ENCODE peak calls at places on chromosomes 11 and 22, in six cellular contexts. L is suprapubic skin, M is OCI-LY7, O is left ventricle myocardium inferior, X is PC-9, K is lower lobe of right lung. D is an unnamed sample.

GRCh38 chr11:32890843-32891656 is 1.6 kb upstream of the QSER1 start:
- DNase-seq in L (no peak), M (peak), O (no peak), X (no peak), K (no peak), D (no peak)

GRCh38 chr11:71404209-71404608 is 44.0 kb downstream of the DHCR7 start:
- DNase-seq in L (no peak), M (no peak), O (no peak), X (no peak), K (no peak), D (no peak)

GRCh38 chr11:43905788-43906187 is 25.2 kb downstream of the ALKBH3 start:
- DNase-seq in L (no peak), M (no peak), O (no peak), X (no peak), K (no peak), D (no peak)

GRCh38 chr22:38455063-38455529 is at the start of gene KCNJ4:
- DNase-seq in L (no peak), M (no peak), O (no peak), X (no peak), K (no peak), D (no peak)

GRCh38 chr11:39745401-39745800 is 1714.1 kb downstream of the LRRC4C start:
- DNase-seq in L (no peak), M (no peak), O (no peak), X (no peak), K (no peak), D (no peak)

GRCh38 chr22:30444632-30445437 is 19.3 kb downstream of the MTFP1 start:
- DNase-seq in L (no peak), M (peak), O (no peak), X (no peak), K (no peak), D (no peak)

GRCh38 chr22:48050836-48051235 is 1288.4 kb downstream of the TBC1D22A start:
- DNase-seq in L (no peak), M (no peak), O (no peak), X (no peak), K (no peak), D (no peak)

GRCh38 chr22:46054878-46055158 is 77.9 kb upstream of the WNT7B start:
- DNase-seq in L (no peak), M (peak), O (peak), X (no peak), K (peak), D (no peak)

GRCh38 chr11:110130642-110131238 is 37.5 kb downstream of the ZC3H12C start:
- DNase-seq in L (no peak), M (no peak), O (no peak), X (no peak), K (no peak), D (no peak)

GRCh38 chr11:124674571-124674970 is 867 bp downstream of the SPA17 start:
- DNase-seq in L (no peak), M (no peak), O (no peak), X (no peak), K (no peak), D (no peak)
- H3K27ac ChIP-seq in L (no peak), M (no peak), O (peak), X (peak), K (peak), D (peak)

GRCh38 chr11:61555051-61555969 is 25.6 kb downstream of the SYT7 start:
- DNase-seq in L (no peak), M (no peak), O (no peak), X (no peak), K (no peak), D (no peak)
- TF ChIP-seq CTCF in L (no peak), M (no peak), O (no peak), X (no peak), K (no peak), D (no peak)

GRCh38 chr11:2380396-2380795 is 3.3 kb downstream of the CD81 start:
- DNase-seq in L (no peak), M (no peak), O (peak), X (no peak), K (no peak), D (no peak)

GRCh38 chr11:2381494-2382128 is 4.5 kb downstream of the CD81 start:
- DNase-seq in L (no peak), M (no peak), O (peak), X (no peak), K (peak), D (no peak)

GRCh38 chr11:2382129-2382517 is 5.0 kb downstream of the CD81 start:
- DNase-seq in L (no peak), M (no peak), O (no peak), X (no peak), K (no peak), D (no peak)

GRCh38 chr11:2379471-2380174 is 2.5 kb downstream of the CD81 start:
- DNase-seq in L (no peak), M (no peak), O (peak), X (no peak), K (peak), D (no peak)

GRCh38 chr11:2380807-2381350 is 3.8 kb downstream of the CD81 start:
- DNase-seq in L (peak), M (no peak), O (peak), X (no peak), K (peak), D (peak)
- H3K27ac ChIP-seq in L (peak), M (peak), O (peak), X (no peak), K (peak), D (peak)

DNA sequence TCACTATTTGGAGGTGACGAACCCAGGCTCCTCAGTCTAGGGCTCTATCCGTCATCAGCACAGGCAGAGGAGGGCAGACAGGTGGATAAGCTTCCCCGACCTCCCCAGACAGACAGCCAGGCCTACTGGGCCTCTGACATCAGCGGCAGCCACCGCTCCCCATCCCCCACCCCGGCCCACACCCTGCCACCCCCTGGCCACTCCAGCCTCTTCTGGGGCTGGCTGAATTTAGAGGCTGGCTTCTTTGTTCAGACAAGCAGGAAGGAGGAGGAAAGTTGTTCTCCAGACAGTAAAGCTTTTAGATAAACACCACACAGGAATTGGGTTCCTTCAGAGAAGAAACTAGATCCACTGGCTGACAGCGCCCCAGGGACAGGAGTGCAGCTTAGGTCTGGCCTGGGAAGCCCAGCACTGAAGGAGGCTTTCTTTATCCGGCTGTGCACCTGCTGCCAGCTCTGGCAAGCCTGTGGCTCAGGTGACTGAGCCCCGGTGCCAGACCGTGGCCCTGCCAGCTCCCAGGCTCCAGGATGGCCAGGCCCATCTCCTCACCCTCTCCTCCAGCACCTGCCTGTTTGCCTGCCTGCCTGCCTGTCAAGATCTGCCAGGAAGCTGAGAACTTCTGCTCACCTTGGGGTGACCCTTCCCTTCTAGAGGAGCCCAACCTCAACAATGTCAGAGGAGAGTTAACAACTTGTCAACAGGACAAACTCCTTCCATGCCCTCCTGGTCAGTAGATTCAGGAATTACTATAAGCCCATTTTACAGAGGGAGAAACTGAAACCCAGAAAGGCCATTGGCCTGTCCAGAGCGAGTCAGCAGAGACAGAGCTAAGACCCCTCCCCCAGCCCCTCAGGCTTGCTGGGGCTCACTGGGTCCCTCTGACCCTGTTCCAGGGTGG is 44.0 kb upstream of the KLHL35 start:
- DNase-seq in L (no peak), M (no peak), O (peak), X (no peak), K (peak), D (no peak)
- TF ChIP-seq CTCF in L (no peak), M (no peak), O (no peak), X (no peak), K (no peak), D (no peak)